ENCODE peak calls at places on chromosomes 4 and X, in ten cellular contexts. G is A673; M is heart left ventricle; Q is MM.1S; F is CD8-positive, alpha-beta T cell; W is cardiac muscle cell; H is IMR-90; A is sigmoid colon; Y is stomach; K is A549. T is an unnamed sample.

GRCh38 chr4:165288639-165289428 is 38.6 kb upstream of the MSMO1 start:
- DNase-seq in Y (no peak), M (no peak), A (no peak), W (peak; percentile 86), G (peak; percentile 8), F (no peak), Q (no peak), K (no peak), H (peak; percentile 75), T (no peak)

GRCh38 chr4:58313444-58313843 is 1203.3 kb upstream of the IGFBP7 start:
- DNase-seq in F (no peak), G (no peak), W (no peak), Y (no peak), A (no peak), K (no peak), H (no peak), Q (no peak), M (no peak), T (no peak)

GRCh38 chrX:103153661-103154060 is 60.7 kb upstream of the NXF3 start:
- DNase-seq in M (no peak), F (no peak), H (no peak), K (no peak), Q (no peak), A (no peak), W (no peak), Y (no peak), G (no peak), T (no peak)

GRCh38 chr4:6372649-6373525 is 99.5 kb downstream of the PPP2R2C start:
- DNase-seq in W (peak; percentile 31), F (peak; percentile 16), K (peak; percentile 57), H (peak; percentile 28), M (no peak), A (no peak), Q (peak; percentile 48), G (peak; percentile 30), Y (no peak), T (no peak)

GRCh38 chr4:20288846-20289512 is 37.3 kb downstream of the SLIT2 start:
- DNase-seq in F (no peak), A (no peak), W (peak; percentile 24), Y (no peak), K (no peak), G (peak; percentile 40), Q (no peak), H (peak; percentile 47), M (no peak), T (no peak)

GRCh38 chr4:91322961-91323360 is 980.8 kb upstream of the GRID2 start:
- DNase-seq in H (no peak), G (no peak), F (no peak), M (no peak), K (no peak), A (no peak), Y (no peak), W (no peak), Q (no peak), T (no peak)

GRCh38 chrX:20421275-20421674 is 154.6 kb upstream of the RPS6KA3 start:
- DNase-seq in K (no peak), Y (no peak), A (no peak), W (peak; percentile 46), G (no peak), F (no peak), Q (no peak), M (no peak), H (no peak), T (no peak)

GRCh38 chr4:74366367-74366891 is 1.5 kb downstream of the EREG start:
- DNase-seq in Q (peak; percentile 82), K (no peak), Y (no peak), A (no peak), W (peak; percentile 21), G (no peak), F (no peak), H (no peak), M (no peak), T (no peak)

GRCh38 chrX:37825225-37825842 is 22.0 kb downstream of the DYNLT3 start:
- DNase-seq in G (peak; percentile 56), A (peak; percentile 64), Q (peak; percentile 53), W (peak; percentile 51), Y (peak; percentile 57), K (peak; percentile 10), M (no peak), H (peak; percentile 38), F (peak; percentile 57), T (no peak)

GRCh38 chrX:110852180-110852579 is 56.6 kb upstream of the CHRDL1 start:
- DNase-seq in Y (no peak), M (no peak), W (peak; percentile 26), G (peak; percentile 52), A (no peak), H (peak; percentile 5), K (peak; percentile 15), F (no peak), Q (peak; percentile 46), T (no peak)

GRCh38 chr4:3041192-3042142 is 32.9 kb downstream of the HTT-AS start:
- DNase-seq in W (peak; percentile 11), H (peak; percentile 48), K (no peak), A (peak; percentile 83), F (peak; percentile 43), G (no peak), M (peak; percentile 81), Y (peak; percentile 35), Q (peak; percentile 38), T (peak; percentile 82)

GRCh38 chr4:168708108-168708507 is 211.3 kb downstream of the PALLD start:
- DNase-seq in W (no peak), H (peak; percentile 68), Q (no peak), Y (no peak), K (no peak), F (no peak), G (no peak), A (no peak), M (no peak), T (no peak)

GRCh38 chr4:168713193-168713592 is 216.3 kb downstream of the PALLD start:
- DNase-seq in Y (no peak), A (no peak), M (no peak), W (no peak), H (no peak), G (no peak), F (no peak), Q (no peak), K (no peak), T (no peak)

GRCh38 chr4:168711197-168712120 is 214.6 kb downstream of the PALLD start:
- DNase-seq in G (peak; percentile 67), H (peak; percentile 44), F (no peak), K (no peak), A (peak; percentile 89), W (peak; percentile 74), M (no peak), Y (no peak), Q (no peak), T (no peak)

GRCh38 chr4:168712316-168712855 is 215.5 kb downstream of the PALLD start:
- DNase-seq in H (no peak), M (no peak), F (no peak), Q (no peak), G (no peak), W (no peak), Y (no peak), A (no peak), K (no peak), T (no peak)

GRCh38 chr4:168710353-168710946 is 213.6 kb downstream of the PALLD start:
- DNase-seq in Y (peak; percentile 40), H (peak; percentile 79), M (peak; percentile 44), A (no peak), K (peak; percentile 19), W (peak; percentile 80), G (peak; percentile 78), Q (peak; percentile 40), F (no peak), T (no peak)
- TF ChIP-seq CTCF in Y (peak; percentile 41), H (peak; percentile 71), M (peak; percentile 56), A (peak; percentile 65), K (peak; percentile 56), W (peak; percentile 64), G (peak; percentile 79), Q (peak; percentile 44), F (no peak), T (peak; percentile 53)

DNA sequence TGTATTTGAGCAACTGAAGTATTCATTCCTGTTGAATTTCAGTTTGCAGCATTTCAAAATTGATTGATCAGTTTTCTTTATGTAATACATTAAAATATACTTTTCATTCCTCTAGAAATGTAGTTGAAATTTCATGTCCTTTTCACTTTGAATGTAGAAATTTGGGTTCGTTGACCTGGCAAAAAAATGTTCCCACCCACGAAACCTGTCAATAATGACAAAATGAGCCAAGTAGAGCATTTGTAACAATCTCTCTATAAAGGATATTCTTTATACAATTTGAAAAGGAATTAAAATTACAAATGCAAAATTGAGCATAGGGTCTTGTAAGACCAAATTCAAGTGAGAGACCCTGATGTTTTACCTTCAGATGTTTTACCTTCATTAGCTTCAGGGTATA is 283.9 kb downstream of the ANKRD50 start:
- DNase-seq in G (no peak), Q (no peak), H (no peak), M (no peak), K (no peak), F (no peak), Y (no peak), A (no peak), W (no peak), T (no peak)
- H3K27ac ChIP-seq in G (peak overlapping the region; percentile 73), Q (no peak overlapping the region), H (no peak overlapping the region), M (no peak overlapping the region), K (peak overlapping the region; percentile 77), F (no peak overlapping the region), Y (no peak overlapping the region), A (no peak overlapping the region), W (no peak overlapping the region), T (no peak overlapping the region)

GRCh38 chr4:115674485-115674884 is 561.1 kb upstream of the NDST4 start:
- DNase-seq in A (no peak), W (no peak), K (no peak), H (no peak), Y (no peak), F (no peak), M (no peak), G (no peak), Q (no peak), T (no peak)
- TF ChIP-seq CTCF in A (no peak), W (no peak), K (no peak), H (no peak), Y (no peak), F (no peak), M (no peak), G (no peak), Q (no peak), T (no peak)

DNA sequence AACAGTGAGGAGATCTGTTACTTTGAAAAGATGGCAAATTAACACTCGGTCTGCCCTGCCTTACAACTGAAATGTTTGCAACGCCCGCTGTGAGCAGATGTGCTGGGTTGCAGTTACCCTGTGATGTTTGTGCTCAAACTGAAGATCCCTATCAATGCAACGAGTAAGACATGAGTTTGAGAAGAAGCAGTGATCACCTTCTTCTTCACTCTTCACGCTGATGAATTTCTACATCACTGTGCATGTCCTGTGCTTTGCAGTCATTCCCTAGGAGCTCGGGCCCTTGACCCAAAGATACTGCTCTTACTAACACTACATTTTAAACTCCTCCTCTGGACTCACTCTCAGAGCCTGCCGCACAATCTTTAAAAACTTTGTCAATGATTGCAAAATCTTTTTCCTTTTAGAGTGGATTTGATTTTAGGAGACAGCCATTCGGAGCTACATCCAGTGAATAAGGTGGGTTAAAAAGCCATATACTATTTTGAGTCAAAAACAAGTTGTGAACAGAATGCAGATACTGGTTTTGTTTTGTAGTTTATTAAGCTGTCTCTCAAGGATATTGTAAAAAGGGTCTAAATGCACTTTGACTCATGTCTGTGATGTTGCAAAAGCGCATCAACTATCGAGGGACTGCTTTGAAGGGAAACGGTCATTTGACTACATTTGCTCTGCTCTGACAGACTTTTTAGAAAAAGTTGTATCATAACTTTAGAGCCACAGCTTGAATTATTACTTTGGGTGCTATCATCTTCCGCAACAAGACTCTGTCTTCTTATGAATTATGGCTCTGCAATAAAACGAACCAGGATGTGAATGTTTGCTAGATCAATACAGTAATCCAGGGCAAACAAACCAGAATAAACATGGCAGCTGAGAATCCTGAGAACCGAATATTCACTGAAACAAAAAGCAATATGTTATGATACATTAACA is 5.7 kb upstream of the RHOH start:
- DNase-seq in M (no peak), G (peak; percentile 60), A (no peak), F (peak; percentile 56), W (no peak), K (no peak), Y (no peak), Q (peak; percentile 57), H (no peak), T (no peak)
- H3K27ac ChIP-seq in M (no peak overlapping the region), G (peak overlapping the region; percentile 97), A (no peak overlapping the region), F (peak overlapping the region; percentile 60), W (no peak overlapping the region), K (peak overlapping the region; percentile 86), Y (peak overlapping the region; percentile 45), Q (peak overlapping the region; percentile 97), H (no peak overlapping the region), T (no peak overlapping the region)